ENCODE peak calls at places on chromosomes 13 and 19, in four cellular contexts. C, G, U and Q are unnamed samples.

GRCh38 chr13:31409678-31410356 is 210.0 kb downstream of the B3GLCT start:
- DNase-seq in U (no peak), C (no peak), G (peak), Q (peak)

GRCh38 chr13:25114220-25114619 is 18.3 kb downstream of the PABPC3 start:
- DNase-seq in U (peak), G (peak), C (peak), Q (peak)

GRCh38 chr13:72342364-72342763 is 385.1 kb downstream of the MZT1 start:
- DNase-seq in G (no peak), C (no peak), U (no peak), Q (no peak)

GRCh38 chr19:10421240-10421948 is 1.1 kb downstream of the PDE4A start:
- DNase-seq in C (no peak), U (no peak), G (no peak), Q (no peak)

GRCh38 chr13:45295536-45295935 is 45.4 kb downstream of the TPT1 start:
- DNase-seq in U (no peak), C (no peak), G (no peak), Q (peak)

GRCh38 chr13:27372896-27373295 is 51.5 kb upstream of the GTF3A start:
- DNase-seq in U (no peak), G (no peak), C (no peak), Q (no peak)

GRCh38 chr13:110265682-110266430 is 41.1 kb downstream of the COL4A1 start:
- DNase-seq in C (no peak), G (peak), U (peak), Q (no peak)

GRCh38 chr19:45168767-45169351 is 8.1 kb upstream of the NKPD1 start:
- DNase-seq in U (peak), G (no peak), C (no peak), Q (no peak)

GRCh38 chr13:24274452-24274971 is 34.9 kb upstream of the C1QTNF9 start:
- DNase-seq in C (no peak), G (no peak), U (peak), Q (peak)

GRCh38 chr19:53102701-53103140 is 501 bp downstream of the ZNF160 start:
- DNase-seq in U (peak), G (peak), C (no peak), Q (peak)

GRCh38 chr19:40718774-40719391 is 2.0 kb downstream of the ITPKC start:
- DNase-seq in U (peak), G (peak), C (no peak), Q (peak)

GRCh38 chr19:30225615-30226463 is 146.3 kb upstream of the ZNF536 start:
- DNase-seq in G (no peak), C (no peak), U (no peak), Q (no peak)

GRCh38 chr13:25190256-25190655 is 18.2 kb upstream of the AMER2 start:
- DNase-seq in U (no peak), C (no peak), G (no peak), Q (no peak)

GRCh38 chr13:32734511-32734910 is 148.3 kb downstream of the PDS5B start:
- DNase-seq in G (peak), C (peak), U (no peak), Q (no peak)

GRCh38 chr19:53868091-53868891 is 608 bp downstream of the MYADM start:
- DNase-seq in C (no peak), U (peak), G (peak), Q (peak)

GRCh38 chr19:43818500-43818899 is 8.6 kb upstream of the ZNF283 start:
- DNase-seq in U (no peak), C (no peak), G (no peak), Q (no peak)

GRCh38 chr19:43814663-43815352 is 12.3 kb upstream of the ZNF283 start:
- DNase-seq in U (no peak), C (no peak), G (no peak), Q (no peak)

GRCh38 chr19:43820861-43821215 is 6.3 kb upstream of the ZNF283 start:
- DNase-seq in G (no peak), C (no peak), U (no peak), Q (no peak)

DNA sequence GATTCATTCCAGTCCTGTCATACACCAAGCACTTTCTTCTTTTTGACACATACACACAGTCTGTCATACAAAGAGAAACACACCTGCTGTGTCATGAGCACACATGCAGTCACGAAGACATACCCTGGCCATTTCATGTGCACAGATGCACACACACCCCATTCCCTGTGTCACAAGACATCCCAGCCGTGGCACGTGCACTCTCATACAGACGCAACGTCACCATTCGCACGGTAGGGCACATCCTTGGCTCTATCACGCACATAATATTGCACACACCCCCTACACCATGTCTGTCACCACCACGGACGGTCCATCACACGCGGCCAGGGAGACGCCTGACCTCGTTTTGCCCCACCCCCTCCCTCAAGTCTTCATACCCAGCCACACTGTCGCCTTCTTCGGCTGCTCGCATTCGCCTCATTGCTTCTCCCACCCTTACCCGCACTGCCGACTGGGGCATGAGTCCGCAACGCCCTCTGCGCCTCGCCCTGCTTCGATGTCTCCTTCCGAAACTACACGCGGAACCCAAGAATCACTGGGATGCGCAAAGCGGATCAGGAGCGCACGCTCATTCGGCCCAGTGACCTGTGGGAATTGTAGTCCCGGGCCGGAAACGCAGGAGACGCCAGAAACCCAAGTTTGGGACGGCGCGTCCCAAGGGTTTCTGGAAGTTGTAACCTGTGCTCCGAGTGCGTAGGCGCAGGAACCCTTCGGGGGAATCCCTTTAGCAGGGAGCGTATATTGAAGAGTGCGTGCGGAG is 6.8 kb upstream of the ZNF283 start:
- DNase-seq in G (peak), U (peak), C (no peak), Q (peak)
- H3K4me3 ChIP-seq in G (peak), U (peak), C (peak), Q (peak)

DNA sequence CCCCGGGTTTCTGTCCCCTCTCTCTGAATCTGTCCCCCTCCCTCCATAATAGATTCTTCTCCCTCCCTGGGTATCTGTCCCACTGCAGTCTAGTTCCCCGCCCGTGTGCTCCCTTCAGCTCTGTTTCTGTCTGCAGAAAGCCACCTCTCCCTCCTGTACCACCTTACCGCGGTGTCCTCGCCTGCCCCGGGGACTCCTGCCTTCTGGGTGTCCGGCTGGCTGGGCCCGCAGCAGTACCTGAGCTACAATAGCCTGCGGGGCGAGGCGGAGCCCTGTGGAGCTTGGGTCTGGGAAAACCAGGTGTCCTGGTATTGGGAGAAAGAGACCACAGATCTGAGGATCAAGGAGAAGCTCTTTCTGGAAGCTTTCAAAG is 1.3 kb downstream of the FCGRT start:
- DNase-seq in C (no peak), U (no peak), G (no peak), Q (no peak)
- H3K4me3 ChIP-seq in C (peak), U (peak), G (no peak), Q (peak)

GRCh38 chr19:16625183-16625958 is 2.6 kb downstream of the MED26 start:
- DNase-seq in U (no peak), C (no peak), G (no peak), Q (no peak)
- H3K4me3 ChIP-seq in U (peak), C (no peak), G (no peak), Q (no peak)

GRCh38 chr13:114281351-114282142 is at the start of gene UPF3A:
- DNase-seq in C (peak), G (peak), U (peak), Q (peak)

GRCh38 chr13:114282143-114282685 is 813 bp downstream of the UPF3A start:
- DNase-seq in G (no peak), U (peak), C (no peak), Q (no peak)

GRCh38 chr13:114283581-114283980 is 2.2 kb downstream of the UPF3A start:
- DNase-seq in U (no peak), C (no peak), G (no peak), Q (no peak)

GRCh38 chr13:114279146-114279545 is 2.3 kb upstream of the UPF3A start:
- DNase-seq in U (no peak), C (no peak), G (no peak), Q (no peak)

DNA sequence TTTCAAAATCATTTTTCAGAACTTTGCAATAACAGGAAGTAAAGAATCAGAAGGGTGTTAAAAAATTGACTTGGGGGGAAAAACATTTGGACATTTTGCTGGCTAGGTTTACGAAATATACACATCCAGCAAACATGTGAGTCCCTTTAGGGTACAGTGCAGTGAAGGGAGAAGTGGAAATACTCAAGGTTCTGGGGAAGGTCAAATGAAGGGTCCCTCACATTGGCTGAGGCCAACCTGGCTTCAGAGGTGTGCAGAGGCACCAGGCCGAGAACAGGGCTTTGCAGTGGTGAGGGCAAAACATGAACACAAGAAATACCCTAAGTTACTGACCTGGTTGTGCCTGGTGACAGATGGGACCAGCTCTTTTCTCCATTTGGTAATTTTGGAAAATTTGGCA is 1.6 kb upstream of the UPF3A start:
- DNase-seq in C (no peak), U (no peak), G (no peak), Q (no peak)
- H3K4me3 ChIP-seq in C (no peak), U (no peak), G (no peak), Q (no peak)

DNA sequence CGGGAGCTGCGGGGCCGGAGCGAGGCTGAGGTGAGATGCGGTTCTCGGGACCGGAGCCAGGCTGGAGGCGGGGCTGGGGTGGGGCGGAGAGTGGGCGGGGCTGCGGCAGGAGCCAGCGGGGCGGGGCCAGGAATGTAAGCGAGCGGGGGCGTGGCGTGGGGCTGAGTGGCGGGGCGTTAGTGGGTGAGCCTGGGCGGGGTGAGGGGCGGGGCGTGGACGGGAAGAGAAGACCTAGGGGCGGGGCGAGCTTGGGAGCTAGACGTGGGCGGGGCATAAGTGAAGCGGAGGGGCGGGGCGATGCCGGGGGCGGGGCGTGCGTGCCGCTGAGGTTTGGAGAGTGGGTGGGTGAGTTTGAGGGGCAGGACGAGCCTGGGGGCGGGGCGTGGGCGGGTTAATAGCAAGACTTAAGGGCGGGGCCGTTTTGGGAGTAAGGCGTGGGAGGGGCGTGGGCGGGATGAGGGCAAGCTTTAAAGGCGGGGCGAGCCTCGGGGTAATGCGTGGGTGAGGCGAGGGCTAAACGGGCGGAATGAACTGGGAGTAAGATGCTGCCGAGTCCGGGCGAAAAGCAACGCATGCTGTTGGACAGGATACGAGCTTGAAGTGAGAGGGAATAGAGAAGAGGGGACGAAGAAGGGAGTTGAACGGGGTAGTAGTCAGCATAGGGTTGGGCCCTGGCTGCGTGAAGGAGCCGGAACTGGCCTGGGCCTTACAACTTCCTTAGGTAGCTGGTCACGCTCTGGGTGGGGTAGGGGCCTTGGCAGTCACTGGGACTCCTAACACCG is 573 bp downstream of the SNAPC2 start:
- DNase-seq in C (peak), G (peak), U (peak), Q (peak)
- H3K4me3 ChIP-seq in C (peak), G (peak), U (peak), Q (peak)

GRCh38 chr19:32350492-32350891 is 5.1 kb downstream of the ZNF507 start:
- DNase-seq in C (no peak), G (no peak), U (no peak), Q (no peak)

GRCh38 chr19:32351807-32352630 is 6.6 kb downstream of the ZNF507 start:
- DNase-seq in C (no peak), U (no peak), G (peak), Q (peak)

GRCh38 chr19:32345261-32346207 is at the start of gene ZNF507:
- DNase-seq in U (peak), G (peak), C (no peak), Q (peak)

GRCh38 chr19:32346901-32347300 is 1.5 kb downstream of the ZNF507 start:
- DNase-seq in U (no peak), C (no peak), G (no peak), Q (no peak)

DNA sequence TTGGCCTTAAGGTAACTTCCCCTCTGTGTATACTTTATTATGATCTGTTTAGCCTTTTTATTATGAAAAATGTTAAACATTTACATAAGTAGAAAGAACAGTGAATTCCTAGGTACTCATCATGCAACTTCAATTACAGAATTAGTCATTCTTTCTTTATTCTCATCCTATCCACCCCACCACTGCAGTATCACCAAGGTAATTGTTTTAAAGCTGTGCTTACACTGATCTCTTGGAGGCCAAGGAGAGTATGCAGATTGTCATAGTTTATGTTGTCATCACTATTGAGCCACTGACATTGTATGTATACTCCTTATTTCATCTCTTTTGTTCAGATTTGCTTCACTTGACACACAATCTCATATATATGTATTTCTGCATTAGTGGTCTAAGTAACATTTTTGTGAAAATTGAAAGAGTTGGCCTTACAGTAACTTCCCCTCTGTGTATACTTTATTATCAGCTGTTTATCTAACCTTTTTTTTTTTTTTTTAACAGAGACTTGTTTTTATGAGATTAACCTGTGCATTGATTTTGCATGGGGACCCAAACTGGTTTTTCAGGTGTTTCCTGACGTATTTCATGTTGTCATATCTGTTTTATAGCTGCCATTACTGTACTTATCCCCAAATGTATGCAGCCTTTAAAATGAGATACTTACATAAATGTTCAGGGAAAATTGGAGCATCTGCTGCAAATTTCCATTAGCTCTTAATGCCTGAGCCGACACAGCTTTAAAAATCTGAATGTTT is 4.5 kb downstream of the ZNF507 start:
- DNase-seq in U (no peak), G (no peak), C (no peak), Q (no peak)
- H3K4me3 ChIP-seq in U (no peak), G (no peak), C (no peak), Q (no peak)

GRCh38 chr19:42052241-42052863 is 17.7 kb downstream of the GRIK5 start:
- DNase-seq in C (no peak), U (no peak), G (no peak), Q (no peak)

GRCh38 chr19:42053037-42053935 is 16.7 kb downstream of the GRIK5 start:
- DNase-seq in C (no peak), G (no peak), U (no peak), Q (no peak)

GRCh38 chr19:42051166-42052115 is 18.6 kb downstream of the GRIK5 start:
- DNase-seq in C (no peak), G (no peak), U (no peak), Q (no peak)

GRCh38 chr19:42045575-42045974 is 24.4 kb downstream of the GRIK5 start:
- DNase-seq in U (no peak), C (no peak), G (no peak), Q (no peak)

GRCh38 chr19:42048992-42049391 is 21.0 kb downstream of the GRIK5 start:
- DNase-seq in C (no peak), G (no peak), U (no peak), Q (peak)
- H3K4me3 ChIP-seq in C (no peak), G (no peak), U (no peak), Q (peak)

DNA sequence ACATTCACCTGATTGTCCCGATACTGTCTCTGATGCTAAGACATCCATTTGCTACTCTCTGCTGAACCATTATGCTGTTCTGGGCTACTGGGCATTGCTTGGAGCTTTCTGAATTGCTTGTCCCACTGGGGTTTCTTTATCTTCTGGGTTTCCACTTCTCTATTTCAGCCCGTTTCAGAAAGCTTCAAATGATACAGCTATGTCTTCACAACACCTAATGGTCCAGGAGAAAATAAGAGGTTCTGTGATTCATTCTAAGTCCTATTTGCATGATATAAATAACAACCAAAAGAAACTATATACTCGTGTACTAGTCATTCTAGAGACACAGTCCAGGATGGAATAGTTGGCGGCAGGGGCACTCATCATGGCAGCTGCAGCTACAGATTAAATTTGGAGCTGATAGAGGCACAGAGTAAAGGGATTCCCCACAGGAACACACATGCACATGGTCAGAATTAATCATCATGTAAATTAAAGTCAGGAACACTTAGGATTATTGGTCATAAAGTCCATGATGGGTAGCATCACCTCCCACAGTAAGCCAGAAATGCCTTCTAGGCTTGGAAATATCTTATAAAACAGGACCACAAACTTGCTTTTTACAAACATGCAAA is 33.3 kb upstream of the SCEL start:
- DNase-seq in C (no peak), U (no peak), G (no peak), Q (no peak)
- H3K4me3 ChIP-seq in C (no peak), U (no peak), G (no peak), Q (no peak)